ENCODE peak calls at places on chromosome 2, in nine cellular contexts. N is Daoy; R is NCI-H1092; G is brain pericyte; E is activated naive CD4-positive, alpha-beta T cell; S is hippocampal formation; L is mesendoderm; Y is frontal cortex; A is CD8-positive, alpha-beta T cell. T is an unnamed sample.
A peak's percentile ranks its signal among the peaks of the same experiment; 100 is the strongest.

GRCh38 chr2:43024515-43024962 is 201.9 kb downstream of the ZFP36L2 start:
- DNase-seq in N (peak; percentile 79), R (no peak), G (no peak), E (no peak), S (peak; percentile 81), L (peak; percentile 79), Y (peak; percentile 56), A (peak; percentile 67), T (peak; percentile 25)

GRCh38 chr2:169712791-169713227 is 18.5 kb downstream of the PHOSPHO2 start:
- DNase-seq in N (no peak), R (no peak), G (no peak), E (no peak), S (no peak), L (no peak), Y (no peak), A (no peak), T (no peak)

GRCh38 chr2:126599062-126599461 is 56.9 kb upstream of the GYPC start:
- DNase-seq in N (no peak), R (no peak), G (no peak), E (no peak), S (no peak), L (no peak), Y (no peak), A (no peak), T (no peak)

GRCh38 chr2:203673933-203674332 is 32.5 kb upstream of the CD28 start:
- DNase-seq in N (no peak), R (no peak), G (no peak), E (no peak), S (no peak), L (no peak), Y (no peak), A (no peak), T (no peak)

GRCh38 chr2:127623388-127624320 is 22.3 kb upstream of the GPR17 start:
- DNase-seq in N (peak; percentile 84), R (no peak), G (no peak), E (no peak), S (no peak), L (no peak), Y (peak; percentile 12), A (no peak), T (peak; percentile 16)

GRCh38 chr2:239639366-239640185 is 238.8 kb upstream of the HDAC4 start:
- DNase-seq in N (no peak), R (no peak), G (no peak), E (no peak), S (no peak), L (no peak), Y (no peak), A (peak; percentile 32), T (no peak)

GRCh38 chr2:240956935-240957655 is 41.3 kb upstream of the SNED1 start:
- DNase-seq in N (no peak), R (no peak), G (no peak), E (no peak), S (no peak), L (no peak), Y (peak; percentile 2), A (peak; percentile 37), T (no peak)

GRCh38 chr2:207750315-207750714 is 19.4 kb downstream of the FZD5 start:
- DNase-seq in N (no peak), R (peak; percentile 48), G (no peak), E (no peak), S (no peak), L (peak; percentile 63), Y (no peak), A (no peak), T (no peak)

GRCh38 chr2:105645971-105646370 is 98.7 kb upstream of the NCK2 start:
- DNase-seq in N (no peak), R (no peak), G (no peak), E (no peak), S (no peak), L (no peak), Y (no peak), A (no peak), T (no peak)

GRCh38 chr2:160869411-160869810 is 290.8 kb upstream of the TANK start:
- DNase-seq in N (peak; percentile 28), R (no peak), G (peak; percentile 90), E (no peak), S (no peak), L (no peak), Y (no peak), A (no peak), T (no peak)

GRCh38 chr2:170464268-170464667 is 250.9 kb upstream of the SP5 start:
- DNase-seq in N (no peak), R (no peak), G (no peak), E (no peak), S (no peak), L (no peak), Y (no peak), A (no peak), T (no peak)

GRCh38 chr2:217610411-217610814 is 392.4 kb downstream of the TNS1 start:
- DNase-seq in N (no peak), R (peak; percentile 64), G (no peak), E (no peak), S (no peak), L (no peak), Y (no peak), A (peak; percentile 72), T (no peak)

GRCh38 chr2:201698588-201699226 is at the start of gene MPP4:
- DNase-seq in N (peak; percentile 46), R (no peak), G (no peak), E (no peak), S (no peak), L (peak; percentile 40), Y (no peak), A (no peak), T (no peak)

GRCh38 chr2:65204461-65205230 is 23.0 kb upstream of the ACTR2 start:
- DNase-seq in N (no peak), R (no peak), G (no peak), E (no peak), S (no peak), L (no peak), Y (no peak), A (no peak), T (no peak)

GRCh38 chr2:37415128-37415817 is 70.8 kb downstream of the QPCT start:
- DNase-seq in N (peak; percentile 66), R (no peak), G (no peak), E (no peak), S (no peak), L (peak; percentile 84), Y (no peak), A (no peak), T (no peak)

GRCh38 chr2:158826965-158827364 is 31.8 kb downstream of the DAPL1 start:
- DNase-seq in N (no peak), R (no peak), G (no peak), E (no peak), S (no peak), L (no peak), Y (no peak), A (no peak), T (no peak)

GRCh38 chr2:79327460-79327859 is 167.9 kb upstream of the REG3A start:
- DNase-seq in N (no peak), R (no peak), G (no peak), E (no peak), S (no peak), L (peak; percentile 43), Y (no peak), A (no peak), T (no peak)

T was measured in activated B cell treated with CpG ODN at 0.5 μM for 24 hours.